ENCODE peak calls at places on chromosome 14, in six cellular contexts. One of them, this sample, is unnamed.
A peak's percentile ranks its signal among the peaks of the same experiment; 100 is the strongest.

GRCh38 chr14:38951451-38951850 is 151.6 kb downstream of the SEC23A start:
- DNase-seq in fibroblast of lung: peak; percentile 29
- DNase-seq in GM23338: no peak
- DNase-seq in HepG2: no peak
- DNase-seq in heart left ventricle: no peak
- DNase-seq in heart right ventricle: no peak
- DNase-seq in this sample: no peak

GRCh38 chr14:78253986-78254385 is 83.8 kb downstream of the NRXN3 start:
- DNase-seq in fibroblast of lung: no peak
- DNase-seq in GM23338: no peak
- DNase-seq in HepG2: no peak
- DNase-seq in heart left ventricle: no peak
- DNase-seq in heart right ventricle: no peak
- DNase-seq in this sample: no peak

GRCh38 chr14:58104808-58105207 is 47.2 kb downstream of the ARMH4 start:
- DNase-seq in fibroblast of lung: peak; percentile 95
- DNase-seq in GM23338: no peak
- DNase-seq in HepG2: no peak
- DNase-seq in heart left ventricle: no peak
- DNase-seq in heart right ventricle: no peak
- DNase-seq in this sample: no peak

GRCh38 chr14:24196071-24197061 is 1.1 kb upstream of the TM9SF1 start:
- DNase-seq in fibroblast of lung: peak; percentile 20
- DNase-seq in GM23338: peak; percentile 57
- DNase-seq in HepG2: peak; percentile 67
- DNase-seq in heart left ventricle: no peak
- DNase-seq in heart right ventricle: no peak
- DNase-seq in this sample: no peak

GRCh38 chr14:70649803-70650202 is 8.1 kb downstream of the TTC9 start:
- DNase-seq in fibroblast of lung: no peak
- DNase-seq in GM23338: no peak
- DNase-seq in HepG2: no peak
- DNase-seq in heart left ventricle: no peak
- DNase-seq in heart right ventricle: no peak
- DNase-seq in this sample: no peak

GRCh38 chr14:68800361-68800760 is 7.5 kb upstream of the ZFP36L1 start:
- DNase-seq in fibroblast of lung: peak; percentile 61
- DNase-seq in GM23338: no peak
- DNase-seq in HepG2: no peak
- DNase-seq in heart left ventricle: no peak
- DNase-seq in heart right ventricle: no peak
- DNase-seq in this sample: no peak

GRCh38 chr14:100669468-100669867 is 57.2 kb upstream of the DLK1 start:
- DNase-seq in fibroblast of lung: peak; percentile 20
- DNase-seq in GM23338: no peak
- DNase-seq in HepG2: no peak
- DNase-seq in heart left ventricle: no peak
- DNase-seq in heart right ventricle: no peak
- DNase-seq in this sample: no peak

GRCh38 chr14:59275668-59276067 is 87.2 kb downstream of the DAAM1 start:
- DNase-seq in fibroblast of lung: peak; percentile 88
- DNase-seq in GM23338: no peak
- DNase-seq in HepG2: peak; percentile 66
- DNase-seq in heart left ventricle: no peak
- DNase-seq in heart right ventricle: no peak
- DNase-seq in this sample: no peak

GRCh38 chr14:79916281-79916680 is 295.0 kb downstream of the DIO2 start:
- DNase-seq in fibroblast of lung: no peak
- DNase-seq in GM23338: no peak
- DNase-seq in HepG2: no peak
- DNase-seq in heart left ventricle: no peak
- DNase-seq in heart right ventricle: no peak
- DNase-seq in this sample: no peak

GRCh38 chr14:40841886-40842285 is 764.8 kb upstream of the LRFN5 start:
- DNase-seq in fibroblast of lung: no peak
- DNase-seq in GM23338: no peak
- DNase-seq in HepG2: no peak
- DNase-seq in heart left ventricle: no peak
- DNase-seq in heart right ventricle: no peak
- DNase-seq in this sample: no peak

GRCh38 chr14:23123419-23123818 is 4.4 kb upstream of the CEBPE start:
- DNase-seq in fibroblast of lung: peak; percentile 19
- DNase-seq in GM23338: no peak
- DNase-seq in HepG2: no peak
- DNase-seq in heart left ventricle: peak; percentile 74
- DNase-seq in heart right ventricle: peak; percentile 83
- DNase-seq in this sample: peak; percentile 90

GRCh38 chr14:96098309-96098998 is 59.3 kb downstream of the C14orf132 start:
- DNase-seq in fibroblast of lung: peak; percentile 79
- DNase-seq in GM23338: peak; percentile 90
- DNase-seq in HepG2: peak; percentile 36
- DNase-seq in heart left ventricle: no peak
- DNase-seq in heart right ventricle: no peak
- DNase-seq in this sample: peak; percentile 44

GRCh38 chr14:78154827-78155226 is 15.3 kb upstream of the NRXN3 start:
- DNase-seq in fibroblast of lung: no peak
- DNase-seq in GM23338: peak; percentile 61
- DNase-seq in HepG2: no peak
- DNase-seq in heart left ventricle: no peak
- DNase-seq in heart right ventricle: no peak
- DNase-seq in this sample: no peak

GRCh38 chr14:93987376-93987775 is 9.7 kb upstream of the CCDC197 start:
- DNase-seq in fibroblast of lung: no peak
- DNase-seq in GM23338: peak; percentile 24
- DNase-seq in HepG2: no peak
- DNase-seq in heart left ventricle: no peak
- DNase-seq in heart right ventricle: peak; percentile 52
- DNase-seq in this sample: no peak

GRCh38 chr14:93982684-93983007 is 6.3 kb upstream of the ASB2 start:
- DNase-seq in fibroblast of lung: no peak
- DNase-seq in GM23338: no peak
- DNase-seq in HepG2: no peak
- DNase-seq in heart left ventricle: no peak
- DNase-seq in heart right ventricle: no peak
- DNase-seq in this sample: no peak

GRCh38 chr14:93986972-93987371 is 10.1 kb upstream of the CCDC197 start:
- DNase-seq in fibroblast of lung: no peak
- DNase-seq in GM23338: no peak
- DNase-seq in HepG2: no peak
- DNase-seq in heart left ventricle: no peak
- DNase-seq in heart right ventricle: peak; percentile 61
- DNase-seq in this sample: no peak

GRCh38 chr14:93984070-93984469 is 7.7 kb upstream of the ASB2 start:
- DNase-seq in fibroblast of lung: no peak
- DNase-seq in GM23338: peak; percentile 25
- DNase-seq in HepG2: no peak
- DNase-seq in heart left ventricle: no peak
- DNase-seq in heart right ventricle: no peak
- DNase-seq in this sample: no peak

DNA sequence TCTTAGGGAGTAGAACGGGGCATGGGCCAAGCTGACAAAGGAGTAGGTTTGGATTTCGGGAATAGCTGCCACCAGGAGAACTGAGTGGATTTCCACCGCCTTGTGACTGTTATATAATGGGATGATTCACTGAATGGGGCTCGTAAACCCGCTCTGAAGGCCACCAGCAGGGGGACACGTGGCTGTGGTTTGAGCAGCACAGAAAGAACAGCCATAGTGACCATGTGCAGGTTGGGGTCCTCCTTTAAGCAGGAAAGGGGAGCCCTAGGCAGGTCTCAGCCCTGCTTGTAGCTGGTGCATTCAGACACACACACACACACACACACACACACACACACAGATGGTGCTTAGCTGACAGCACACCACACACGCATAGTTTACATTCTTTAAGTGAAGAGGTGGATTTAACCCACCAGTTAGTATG is 8.6 kb upstream of the ASB2 start:
- DNase-seq in fibroblast of lung: peak; percentile 24
- DNase-seq in GM23338: peak; percentile 69
- DNase-seq in HepG2: peak; percentile 77
- DNase-seq in heart left ventricle: no peak
- DNase-seq in heart right ventricle: no peak
- DNase-seq in this sample: peak; percentile 43
- TF ChIP-seq CTCF in fibroblast of lung: peak; percentile 34
- TF ChIP-seq CTCF in GM23338: peak; percentile 66
- TF ChIP-seq CTCF in HepG2: peak; percentile 85
- TF ChIP-seq CTCF in heart left ventricle: no peak
- TF ChIP-seq CTCF in heart right ventricle: no peak
- TF ChIP-seq CTCF in this sample: no peak

GRCh38 chr14:50669441-50669986 is 1.4 kb upstream of the SAV1 start:
- DNase-seq in fibroblast of lung: no peak
- DNase-seq in GM23338: peak; percentile 61
- DNase-seq in HepG2: no peak
- DNase-seq in heart left ventricle: no peak
- DNase-seq in heart right ventricle: no peak
- DNase-seq in this sample: no peak

GRCh38 chr14:50668008-50668851 is at the start of gene SAV1:
- DNase-seq in fibroblast of lung: peak; percentile 92
- DNase-seq in GM23338: peak; percentile 93
- DNase-seq in HepG2: peak; percentile 68
- DNase-seq in heart left ventricle: peak; percentile 89
- DNase-seq in heart right ventricle: peak; percentile 89
- DNase-seq in this sample: peak; percentile 91

GRCh38 chr14:50667491-50668007 is 557 bp downstream of the SAV1 start:
- DNase-seq in fibroblast of lung: no peak
- DNase-seq in GM23338: peak; percentile 74
- DNase-seq in HepG2: no peak
- DNase-seq in heart left ventricle: no peak
- DNase-seq in heart right ventricle: no peak
- DNase-seq in this sample: peak; percentile 72

GRCh38 chr14:50668852-50669194 is 717 bp upstream of the SAV1 start:
- DNase-seq in fibroblast of lung: no peak
- DNase-seq in GM23338: no peak
- DNase-seq in HepG2: no peak
- DNase-seq in heart left ventricle: no peak
- DNase-seq in heart right ventricle: no peak
- DNase-seq in this sample: no peak

DNA sequence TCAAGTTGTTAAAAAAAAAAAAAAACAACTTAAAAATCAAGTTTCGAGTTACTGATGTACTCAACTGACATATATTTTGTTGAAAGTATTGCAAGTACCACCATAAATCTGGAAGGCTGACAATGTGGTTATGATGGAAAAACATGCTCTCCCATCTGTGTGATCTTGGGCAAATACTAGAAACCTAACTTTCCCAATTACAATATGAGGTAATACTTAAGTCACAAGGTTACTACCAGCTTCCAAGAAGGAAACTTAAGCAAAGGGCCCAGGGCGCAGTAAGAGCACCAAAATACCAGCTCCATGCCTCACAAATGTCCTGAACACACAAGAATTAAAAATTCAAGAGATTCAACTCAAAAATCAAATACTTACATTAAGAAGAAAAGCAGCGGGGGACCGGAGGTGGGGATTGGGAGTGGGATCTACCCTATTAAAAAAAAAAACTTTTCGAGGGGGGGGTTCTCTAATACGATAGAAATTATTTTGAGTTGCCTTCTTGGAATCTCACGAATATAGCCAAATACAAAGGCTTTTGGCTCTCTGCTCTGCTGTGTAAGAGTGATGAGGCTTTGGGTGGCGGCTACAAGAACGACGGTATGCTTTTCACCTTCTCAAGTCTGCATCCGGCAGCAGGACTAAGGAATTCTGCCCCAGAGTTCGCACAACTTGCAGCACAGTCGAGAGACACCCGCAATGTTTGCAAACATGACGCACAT is 1.2 kb downstream of the SAV1 start:
- DNase-seq in fibroblast of lung: peak; percentile 91
- DNase-seq in GM23338: peak; percentile 76
- DNase-seq in HepG2: peak; percentile 37
- DNase-seq in heart left ventricle: no peak
- DNase-seq in heart right ventricle: no peak
- DNase-seq in this sample: peak; percentile 49
- H3K4me1 ChIP-seq in fibroblast of lung: peaks cover 5% of the 10 kb centered on the region
- H3K4me1 ChIP-seq in GM23338: peaks cover 29% of the 10 kb centered on the region
- H3K4me1 ChIP-seq in HepG2: peaks cover 40% of the 10 kb centered on the region
- H3K4me1 ChIP-seq in heart left ventricle: peaks cover 42% of the 10 kb centered on the region
- H3K4me1 ChIP-seq in heart right ventricle: peaks cover 27% of the 10 kb centered on the region
- H3K4me1 ChIP-seq in this sample: no peaks in the 10 kb centered on the region

GRCh38 chr14:77108753-77109152 is 10.7 kb downstream of the CIPC start:
- DNase-seq in fibroblast of lung: no peak
- DNase-seq in GM23338: no peak
- DNase-seq in HepG2: no peak
- DNase-seq in heart left ventricle: no peak
- DNase-seq in heart right ventricle: no peak
- DNase-seq in this sample: no peak
- TF ChIP-seq CTCF in fibroblast of lung: no peak
- TF ChIP-seq CTCF in GM23338: no peak
- TF ChIP-seq CTCF in HepG2: no peak
- TF ChIP-seq CTCF in heart left ventricle: no peak
- TF ChIP-seq CTCF in heart right ventricle: no peak
- TF ChIP-seq CTCF in this sample: no peak

DNA sequence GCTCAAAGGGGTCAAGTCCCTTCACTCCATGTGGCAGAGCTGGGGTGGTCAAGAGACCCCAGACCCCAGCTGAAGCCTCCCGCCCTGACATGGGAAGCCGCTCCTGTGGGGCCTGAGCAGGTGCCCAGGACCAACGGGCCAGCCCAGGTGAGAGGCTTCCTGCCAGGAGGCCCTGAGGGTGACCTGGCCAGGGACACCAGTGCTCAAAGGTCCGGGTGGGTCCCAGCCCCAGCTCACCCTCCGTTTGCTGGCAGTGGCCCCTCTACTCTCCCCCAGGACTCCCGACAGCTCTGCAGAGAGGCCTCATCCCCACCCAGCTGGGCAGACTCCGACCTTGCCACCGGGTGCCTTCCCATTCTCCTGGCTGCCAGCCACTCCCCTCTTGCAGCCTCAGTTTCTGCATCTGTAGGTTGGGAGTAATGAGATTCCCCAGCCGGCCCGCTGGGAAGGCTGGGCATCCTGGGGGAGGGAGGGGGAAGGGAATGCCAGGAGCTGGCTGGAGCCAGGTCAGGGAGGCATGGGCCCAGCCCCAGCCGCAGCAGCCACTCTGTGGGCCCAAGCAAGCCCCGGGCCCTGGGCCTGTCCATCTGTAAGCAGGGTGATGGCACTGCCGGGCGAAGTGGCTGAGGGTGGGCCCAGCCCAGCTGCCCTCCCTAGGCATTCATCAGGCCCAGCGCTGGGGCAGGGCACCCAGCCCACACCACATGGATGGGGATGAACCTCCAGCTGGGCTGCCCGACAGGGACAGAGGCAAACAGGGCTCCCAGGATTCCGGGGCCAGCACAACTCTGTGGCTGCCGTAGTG is 10.3 kb upstream of the INF2 start:
- DNase-seq in fibroblast of lung: no peak
- DNase-seq in GM23338: no peak
- DNase-seq in HepG2: no peak
- DNase-seq in heart left ventricle: no peak
- DNase-seq in heart right ventricle: no peak
- DNase-seq in this sample: peak; percentile 19
- H3K4me1 ChIP-seq in fibroblast of lung: peaks cover 40% of the 10 kb centered on the region
- H3K4me1 ChIP-seq in GM23338: peaks cover 61% of the 10 kb centered on the region
- H3K4me1 ChIP-seq in HepG2: peaks cover 85% of the 10 kb centered on the region
- H3K4me1 ChIP-seq in heart left ventricle: peaks cover 62% of the 10 kb centered on the region
- H3K4me1 ChIP-seq in heart right ventricle: peaks cover 61% of the 10 kb centered on the region
- H3K4me1 ChIP-seq in this sample: peaks cover 55% of the 10 kb centered on the region

This sample was measured in mucosa of descending colon.